ENCODE peak calls at places on chromosomes 5 and 9, in ten cellular contexts. One of them, this sample, is unnamed.

GRCh38 chr5:34656001-34656699 is at the start of gene RAI14:
- DNase-seq in activated T-helper 1 cell treated with Interleukin-2 at 50 U/mL for 16 hours: peak
- DNase-seq in midbrain: peak
- DNase-seq in progenitor cell of endocrine pancreas: peak
- DNase-seq in posterior cingulate gyrus: peak
- DNase-seq in COR-L47: peak
- DNase-seq in caudate nucleus: peak
- DNase-seq in stimulated activated CD4-positive, alpha-beta T cell treated with anti-CD3 and anti-CD28 coated beads, Interleukin-1b, Interleukin-23, amount 100 ng/mL, for 24 hours: no peak
- DNase-seq in iris pigment epithelial cell: peak
- DNase-seq in lung: peak
- DNase-seq in this sample: peak

GRCh38 chr9:29241320-29241719 is 1668.0 kb upstream of the C9orf72 start:
- DNase-seq in stimulated activated CD4-positive, alpha-beta T cell treated with anti-CD3 and anti-CD28 coated beads, Interleukin-1b, Interleukin-23, amount 100 ng/mL, for 24 hours: no peak
- DNase-seq in lung: no peak
- DNase-seq in midbrain: no peak
- DNase-seq in iris pigment epithelial cell: peak
- DNase-seq in progenitor cell of endocrine pancreas: no peak
- DNase-seq in COR-L47: no peak
- DNase-seq in posterior cingulate gyrus: no peak
- DNase-seq in activated T-helper 1 cell treated with Interleukin-2 at 50 U/mL for 16 hours: no peak
- DNase-seq in caudate nucleus: no peak
- DNase-seq in this sample: no peak

GRCh38 chr9:89806371-89807100 is 201.7 kb downstream of the GADD45G start:
- DNase-seq in COR-L47: no peak
- DNase-seq in activated T-helper 1 cell treated with Interleukin-2 at 50 U/mL for 16 hours: no peak
- DNase-seq in lung: no peak
- DNase-seq in stimulated activated CD4-positive, alpha-beta T cell treated with anti-CD3 and anti-CD28 coated beads, Interleukin-1b, Interleukin-23, amount 100 ng/mL, for 24 hours: no peak
- DNase-seq in caudate nucleus: no peak
- DNase-seq in iris pigment epithelial cell: peak
- DNase-seq in progenitor cell of endocrine pancreas: no peak
- DNase-seq in posterior cingulate gyrus: no peak
- DNase-seq in midbrain: no peak
- DNase-seq in this sample: no peak

GRCh38 chr5:24791326-24791725 is 146.5 kb upstream of the CDH10 start:
- DNase-seq in stimulated activated CD4-positive, alpha-beta T cell treated with anti-CD3 and anti-CD28 coated beads, Interleukin-1b, Interleukin-23, amount 100 ng/mL, for 24 hours: no peak
- DNase-seq in caudate nucleus: no peak
- DNase-seq in lung: no peak
- DNase-seq in posterior cingulate gyrus: no peak
- DNase-seq in progenitor cell of endocrine pancreas: no peak
- DNase-seq in COR-L47: no peak
- DNase-seq in midbrain: no peak
- DNase-seq in activated T-helper 1 cell treated with Interleukin-2 at 50 U/mL for 16 hours: no peak
- DNase-seq in iris pigment epithelial cell: no peak
- DNase-seq in this sample: no peak

GRCh38 chr9:77991191-77991590 is 40.4 kb downstream of the GNAQ start:
- DNase-seq in posterior cingulate gyrus: no peak
- DNase-seq in midbrain: no peak
- DNase-seq in stimulated activated CD4-positive, alpha-beta T cell treated with anti-CD3 and anti-CD28 coated beads, Interleukin-1b, Interleukin-23, amount 100 ng/mL, for 24 hours: no peak
- DNase-seq in progenitor cell of endocrine pancreas: no peak
- DNase-seq in COR-L47: no peak
- DNase-seq in activated T-helper 1 cell treated with Interleukin-2 at 50 U/mL for 16 hours: no peak
- DNase-seq in iris pigment epithelial cell: no peak
- DNase-seq in caudate nucleus: no peak
- DNase-seq in lung: no peak
- DNase-seq in this sample: no peak

GRCh38 chr9:129608561-129609481 is 12.1 kb downstream of the C9orf50 start:
- DNase-seq in progenitor cell of endocrine pancreas: no peak
- DNase-seq in stimulated activated CD4-positive, alpha-beta T cell treated with anti-CD3 and anti-CD28 coated beads, Interleukin-1b, Interleukin-23, amount 100 ng/mL, for 24 hours: no peak
- DNase-seq in lung: no peak
- DNase-seq in COR-L47: no peak
- DNase-seq in iris pigment epithelial cell: no peak
- DNase-seq in caudate nucleus: no peak
- DNase-seq in posterior cingulate gyrus: no peak
- DNase-seq in midbrain: no peak
- DNase-seq in activated T-helper 1 cell treated with Interleukin-2 at 50 U/mL for 16 hours: no peak
- DNase-seq in this sample: no peak

GRCh38 chr9:133143639-133144141 is 20.0 kb downstream of the GBGT1 start:
- DNase-seq in iris pigment epithelial cell: no peak
- DNase-seq in lung: no peak
- DNase-seq in stimulated activated CD4-positive, alpha-beta T cell treated with anti-CD3 and anti-CD28 coated beads, Interleukin-1b, Interleukin-23, amount 100 ng/mL, for 24 hours: no peak
- DNase-seq in progenitor cell of endocrine pancreas: no peak
- DNase-seq in activated T-helper 1 cell treated with Interleukin-2 at 50 U/mL for 16 hours: no peak
- DNase-seq in midbrain: no peak
- DNase-seq in posterior cingulate gyrus: no peak
- DNase-seq in caudate nucleus: no peak
- DNase-seq in COR-L47: no peak
- DNase-seq in this sample: no peak

GRCh38 chr5:97929383-97929782 is 746.3 kb upstream of the RIOK2 start:
- DNase-seq in activated T-helper 1 cell treated with Interleukin-2 at 50 U/mL for 16 hours: no peak
- DNase-seq in caudate nucleus: no peak
- DNase-seq in progenitor cell of endocrine pancreas: no peak
- DNase-seq in midbrain: no peak
- DNase-seq in stimulated activated CD4-positive, alpha-beta T cell treated with anti-CD3 and anti-CD28 coated beads, Interleukin-1b, Interleukin-23, amount 100 ng/mL, for 24 hours: no peak
- DNase-seq in COR-L47: no peak
- DNase-seq in iris pigment epithelial cell: peak
- DNase-seq in lung: no peak
- DNase-seq in posterior cingulate gyrus: no peak
- DNase-seq in this sample: no peak

GRCh38 chr5:149581931-149582768 is 852 bp downstream of the ARHGEF37 start:
- DNase-seq in posterior cingulate gyrus: no peak
- DNase-seq in lung: no peak
- DNase-seq in COR-L47: peak
- DNase-seq in stimulated activated CD4-positive, alpha-beta T cell treated with anti-CD3 and anti-CD28 coated beads, Interleukin-1b, Interleukin-23, amount 100 ng/mL, for 24 hours: no peak
- DNase-seq in midbrain: peak
- DNase-seq in activated T-helper 1 cell treated with Interleukin-2 at 50 U/mL for 16 hours: no peak
- DNase-seq in iris pigment epithelial cell: no peak
- DNase-seq in caudate nucleus: no peak
- DNase-seq in progenitor cell of endocrine pancreas: no peak
- DNase-seq in this sample: no peak

GRCh38 chr9:129962889-129963703 is 79.9 kb downstream of the FNBP1 start:
- DNase-seq in caudate nucleus: no peak
- DNase-seq in progenitor cell of endocrine pancreas: no peak
- DNase-seq in lung: peak
- DNase-seq in posterior cingulate gyrus: no peak
- DNase-seq in midbrain: peak
- DNase-seq in COR-L47: no peak
- DNase-seq in activated T-helper 1 cell treated with Interleukin-2 at 50 U/mL for 16 hours: peak
- DNase-seq in stimulated activated CD4-positive, alpha-beta T cell treated with anti-CD3 and anti-CD28 coated beads, Interleukin-1b, Interleukin-23, amount 100 ng/mL, for 24 hours: peak
- DNase-seq in iris pigment epithelial cell: peak
- DNase-seq in this sample: no peak

GRCh38 chr5:11076945-11077613 is 316.0 kb upstream of the DAP start:
- DNase-seq in midbrain: no peak
- DNase-seq in lung: no peak
- DNase-seq in caudate nucleus: no peak
- DNase-seq in progenitor cell of endocrine pancreas: no peak
- DNase-seq in iris pigment epithelial cell: no peak
- DNase-seq in posterior cingulate gyrus: no peak
- DNase-seq in activated T-helper 1 cell treated with Interleukin-2 at 50 U/mL for 16 hours: no peak
- DNase-seq in stimulated activated CD4-positive, alpha-beta T cell treated with anti-CD3 and anti-CD28 coated beads, Interleukin-1b, Interleukin-23, amount 100 ng/mL, for 24 hours: no peak
- DNase-seq in COR-L47: no peak
- DNase-seq in this sample: no peak